ENCODE peak calls at places on chromosomes 13 and 19, in six cellular contexts. R is adrenal gland, T is GM12864, U is cardiac fibroblast, X is LNCaP clone FGC, I is Calu3. V is an unnamed sample.

GRCh38 chr19:56612737-56613136 is 17.6 kb downstream of the ZNF71 start:
- DNase-seq in R (no peak), T (no peak), U (no peak), X (no peak), I (no peak), V (no peak)

GRCh38 chr13:108917581-108917980 is 288.2 kb downstream of the MYO16 start:
- DNase-seq in R (no peak), T (no peak), U (peak; percentile 66), X (no peak), I (no peak), V (no peak)

GRCh38 chr19:39941615-39942507 is 7.4 kb upstream of the FCGBP start:
- DNase-seq in R (peak; percentile 30), T (peak; percentile 67), U (peak; percentile 15), X (peak; percentile 33), I (peak; percentile 74), V (no peak)

GRCh38 chr19:46427518-46427917 is 1.2 kb downstream of the PNMA8C start:
- DNase-seq in R (no peak), T (no peak), U (no peak), X (no peak), I (no peak), V (no peak)

GRCh38 chr19:45973564-45974338 is at the start of gene NOVA2:
- DNase-seq in R (peak; percentile 67), T (no peak), U (peak; percentile 81), X (no peak), I (peak; percentile 39), V (no peak)

GRCh38 chr13:46796129-46796514 is 839 bp downstream of the ESD start:
- DNase-seq in R (no peak), T (no peak), U (no peak), X (no peak), I (no peak), V (no peak)

GRCh38 chr13:78054152-78054551 is 135.5 kb upstream of the EDNRB start:
- DNase-seq in R (no peak), T (no peak), U (no peak), X (no peak), I (no peak), V (no peak)

GRCh38 chr19:35290381-35291135 is 1.4 kb upstream of the MAG start:
- DNase-seq in R (no peak), T (no peak), U (no peak), X (no peak), I (no peak), V (no peak)

GRCh38 chr13:31374682-31375081 is 174.9 kb downstream of the B3GLCT start:
- DNase-seq in R (no peak), T (no peak), U (no peak), X (no peak), I (no peak), V (no peak)

GRCh38 chr19:8831373-8831772 is 731 bp downstream of the ZNF558 start:
- DNase-seq in R (no peak), T (no peak), U (no peak), X (no peak), I (no peak), V (no peak)

DNA sequence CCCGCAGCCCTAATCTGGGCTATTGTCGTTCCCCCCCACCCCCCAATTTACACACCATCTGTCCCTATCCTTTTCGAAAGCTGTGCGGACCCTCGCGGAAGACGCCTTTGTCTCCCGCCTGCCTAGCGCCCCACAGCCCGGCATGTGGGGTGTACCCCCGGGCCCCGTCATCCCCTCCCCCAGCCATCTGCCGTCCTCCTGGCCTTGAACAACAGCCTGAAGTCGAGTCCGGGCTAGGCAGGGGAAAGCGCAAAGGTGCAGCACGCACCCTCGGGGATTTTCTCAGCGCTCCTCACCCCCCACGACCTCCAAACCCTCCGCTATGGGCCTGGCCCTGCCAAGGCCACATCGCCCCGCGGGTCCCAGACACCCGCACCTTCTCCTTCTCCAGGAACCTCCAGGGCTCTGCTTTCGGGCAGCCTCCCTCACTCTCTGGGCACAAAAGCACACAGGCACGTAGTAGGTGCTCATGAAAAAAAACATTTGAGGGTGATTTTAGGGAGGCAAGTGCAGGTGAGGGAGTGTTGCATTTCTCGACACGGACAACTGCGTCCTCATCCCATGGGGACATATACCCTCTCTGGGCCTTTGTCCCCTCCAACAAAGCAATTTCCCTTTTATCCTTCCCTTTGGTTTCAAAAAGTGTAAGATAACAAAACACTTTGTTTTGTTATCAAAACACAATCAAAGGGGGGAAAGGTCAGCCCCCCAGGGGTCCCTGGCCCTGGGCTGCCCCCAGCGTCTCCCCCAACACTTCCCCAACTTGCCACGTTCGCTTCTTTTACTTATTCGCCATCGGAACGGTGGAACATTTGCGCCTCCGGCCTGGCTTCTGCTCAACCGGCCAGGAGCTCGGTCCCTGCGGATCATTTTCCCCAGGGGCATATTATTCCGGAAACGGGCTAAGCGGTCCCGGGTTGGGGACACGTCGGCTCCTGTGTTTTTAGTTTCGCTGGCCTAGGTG is 16.4 kb downstream of the CCDC124 start:
- DNase-seq in R (no peak), T (no peak), U (no peak), X (no peak), I (no peak), V (no peak)
- TF ChIP-seq CTCF in R (no peak), T (no peak), U (no peak), X (no peak), I (no peak), V (no peak)

GRCh38 chr19:33236696-33237390 is 11.2 kb upstream of the SLC7A10 start:
- DNase-seq in R (no peak), T (no peak), U (no peak), X (no peak), I (no peak), V (no peak)
- TF ChIP-seq CTCF in R (no peak), T (no peak), U (no peak), X (no peak), I (no peak), V (no peak)

DNA sequence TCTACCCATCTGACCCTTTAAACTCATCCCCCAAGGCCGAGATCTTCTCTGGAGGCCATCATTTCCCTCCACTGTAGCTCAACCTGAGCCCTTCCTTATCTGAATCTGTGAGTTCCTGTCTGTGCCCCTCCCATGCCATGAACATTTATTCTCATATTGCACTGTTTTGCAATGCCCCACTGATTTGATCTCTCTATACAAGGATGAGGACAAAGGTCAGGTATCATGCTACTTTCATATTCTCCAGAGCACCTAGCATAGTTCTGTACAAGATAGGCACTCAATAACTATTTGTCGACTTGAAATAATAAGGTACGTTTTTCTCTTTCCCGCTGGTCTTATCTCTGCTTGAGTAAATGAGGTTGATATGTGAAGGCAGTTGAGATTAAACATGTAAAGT is 135.5 kb downstream of the KLF5 start:
- DNase-seq in R (no peak), T (no peak), U (no peak), X (no peak), I (no peak), V (no peak)
- TF ChIP-seq CTCF in R (no peak), T (no peak), U (no peak), X (no peak), I (no peak), V (no peak)

GRCh38 chr19:2739602-2740313 is at the start of gene SLC39A3:
- DNase-seq in R (peak; percentile 99), T (peak; percentile 98), U (peak; percentile 99), X (peak; percentile 95), I (peak; percentile 96), V (peak; percentile 80)
- TF ChIP-seq CTCF in R (no peak), T (no peak), U (peak; percentile 12), X (no peak), I (no peak), V (no peak)

GRCh38 chr19:24159707-24160106 is 72.7 kb downstream of the ZNF254 start:
- DNase-seq in R (no peak), T (no peak), U (peak; percentile 3), X (peak; percentile 40), I (no peak), V (no peak)
- TF ChIP-seq CTCF in R (no peak), T (peak; percentile 34), U (peak; percentile 60), X (peak; percentile 82), I (peak; percentile 23), V (peak; percentile 48)

GRCh38 chr13:28819748-28820098 is 416 bp upstream of the MTUS2 start:
- DNase-seq in R (peak; percentile 57), T (no peak), U (peak; percentile 36), X (no peak), I (peak; percentile 66), V (no peak)
- TF ChIP-seq CTCF in R (no peak), T (peak; percentile 44), U (no peak), X (no peak), I (no peak), V (peak; percentile 78)

GRCh38 chr19:14091086-14091884 is 734 bp upstream of the SAMD1 start:
- DNase-seq in R (peak; percentile 49), T (no peak), U (peak; percentile 71), X (no peak), I (peak; percentile 80), V (no peak)
- TF ChIP-seq CTCF in R (peak; percentile 33), T (peak; percentile 18), U (peak; percentile 15), X (peak; percentile 29), I (no peak), V (peak; percentile 63)

GRCh38 chr19:19064098-19064722 is 416 bp downstream of the SLC25A42 start:
- DNase-seq in R (no peak), T (no peak), U (no peak), X (no peak), I (no peak), V (no peak)
- TF ChIP-seq CTCF in R (no peak), T (peak; percentile 63), U (peak; percentile 8), X (peak; percentile 36), I (no peak), V (no peak)

DNA sequence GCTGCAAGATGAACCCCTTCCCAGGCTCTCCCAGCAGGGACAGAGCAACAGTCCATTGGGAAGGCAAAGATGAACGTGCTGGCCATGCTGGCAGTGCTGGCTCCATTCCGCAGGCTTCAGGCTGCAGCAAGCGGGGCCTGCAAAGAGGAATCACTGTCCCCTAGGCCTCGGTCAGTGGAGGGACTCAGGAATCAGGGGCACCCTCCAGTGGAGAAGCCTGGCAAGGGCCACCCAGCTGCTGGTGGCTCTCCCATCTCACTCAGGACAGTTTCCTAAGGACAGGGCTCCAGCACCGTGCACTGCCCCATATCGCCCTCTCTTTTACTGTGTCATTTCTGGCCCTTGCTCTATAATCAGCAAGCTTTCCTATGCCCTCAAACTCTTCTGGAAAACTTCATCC is 498.6 kb downstream of the EFNB2 start:
- DNase-seq in R (no peak), T (no peak), U (no peak), X (no peak), I (peak; percentile 12), V (no peak)
- TF ChIP-seq CTCF in R (no peak), T (no peak), U (no peak), X (no peak), I (no peak), V (peak; percentile 20)

GRCh38 chr19:6551607-6552450 is 21.0 kb downstream of the TNFSF9 start:
- DNase-seq in R (no peak), T (no peak), U (no peak), X (no peak), I (no peak), V (no peak)
- TF ChIP-seq CTCF in R (no peak), T (peak; percentile 58), U (peak; percentile 12), X (no peak), I (no peak), V (no peak)